ENCODE peak calls at places on chromosomes 7 and 10, in eight cellular contexts. K, E, O, Y, H, X, Q and F are unnamed samples.

GRCh38 chr7:134714791-134715190 is 64.6 kb upstream of the CALD1 start:
- DNase-seq in E (no peak), X (no peak), Q (no peak), Y (no peak), H (no peak), K (no peak), O (no peak), F (no peak)

GRCh38 chr7:128921866-128922440 is 11.4 kb upstream of the KCP start:
- DNase-seq in H (no peak), O (no peak), Y (no peak), X (no peak), Q (peak; percentile 72), E (no peak), K (no peak), F (no peak)

GRCh38 chr10:71156436-71156835 is 55.9 kb upstream of the UNC5B start:
- DNase-seq in X (no peak), K (no peak), H (no peak), O (no peak), E (no peak), Y (no peak), Q (no peak), F (no peak)

GRCh38 chr10:95196053-95196452 is 2.0 kb downstream of the ACSM6 start:
- DNase-seq in X (no peak), Q (no peak), K (no peak), O (no peak), E (no peak), H (no peak), Y (no peak), F (no peak)

GRCh38 chr10:4474829-4475228 is 351.2 kb upstream of the AKR1E2 start:
- DNase-seq in K (no peak), X (no peak), H (no peak), Y (no peak), E (no peak), Q (no peak), O (no peak), F (no peak)

GRCh38 chr10:89173075-89173474 is 34.0 kb downstream of the CH25H start:
- DNase-seq in X (no peak), E (no peak), K (no peak), Y (no peak), Q (no peak), H (no peak), O (no peak), F (no peak)

GRCh38 chr10:2980791-2981360 is 86.5 kb upstream of the PFKP start:
- DNase-seq in O (no peak), Y (no peak), E (no peak), K (no peak), Q (no peak), H (no peak), X (no peak), F (no peak)

GRCh38 chr7:43757073-43757720 is 1.3 kb upstream of the BLVRA start:
- DNase-seq in E (no peak), O (no peak), K (no peak), X (no peak), Q (peak; percentile 68), Y (no peak), H (no peak), F (no peak)

GRCh38 chr10:6177880-6178281 is 24.9 kb upstream of the PFKFB3 start:
- DNase-seq in X (no peak), E (no peak), H (no peak), K (no peak), O (no peak), Q (no peak), Y (no peak), F (peak; percentile 53)

GRCh38 chr7:16524332-16524731 is 2.3 kb upstream of the LRRC72 start:
- DNase-seq in Q (no peak), K (no peak), H (no peak), O (no peak), E (no peak), Y (no peak), X (no peak), F (no peak)

GRCh38 chr10:127195041-127195506 is 1.3 kb downstream of the INSYN2A start:
- DNase-seq in Q (no peak), O (no peak), H (no peak), X (no peak), E (peak; percentile 18), K (no peak), Y (no peak), F (no peak)

GRCh38 chr10:6649903-6650302 is 69.8 kb upstream of the PRKCQ start:
- DNase-seq in H (no peak), Y (no peak), O (no peak), X (no peak), K (no peak), Q (no peak), E (no peak), F (no peak)

GRCh38 chr10:120184547-120185337 is 272.3 kb upstream of the PLPP4 start:
- DNase-seq in O (no peak), X (no peak), H (no peak), E (no peak), K (no peak), Q (no peak), Y (no peak), F (no peak)
- TF ChIP-seq CTCF in O (no peak), X (no peak), H (no peak), E (no peak), K (no peak), Q (no peak), Y (no peak), F (no peak)

GRCh38 chr7:97006951-97007861 is 1.9 kb downstream of the DLX6 start:
- DNase-seq in Y (no peak), K (no peak), O (no peak), Q (no peak), X (no peak), E (no peak), H (no peak), F (no peak)
- H3K4me3 ChIP-seq in Y (no peak overlapping the region), K (no peak overlapping the region), O (no peak overlapping the region), Q (no peak overlapping the region), X (no peak overlapping the region), E (no peak overlapping the region), H (no peak overlapping the region), F (peak overlapping the region; percentile 61)

GRCh38 chr10:118045154-118045841 is 1.4 kb downstream of the RAB11FIP2 start:
- DNase-seq in K (no peak), O (no peak), X (no peak), Y (no peak), E (no peak), H (no peak), Q (no peak), F (no peak)

GRCh38 chr10:118042827-118043242 is 3.9 kb downstream of the RAB11FIP2 start:
- DNase-seq in O (no peak), Q (no peak), Y (no peak), X (no peak), K (no peak), E (no peak), H (no peak), F (no peak)

GRCh38 chr10:118047363-118047719 is 600 bp upstream of the RAB11FIP2 start:
- DNase-seq in E (peak; percentile 11), H (no peak), O (peak; percentile 44), Y (no peak), X (no peak), Q (no peak), K (no peak), F (peak; percentile 15)

GRCh38 chr10:118046491-118047362 is at the start of gene RAB11FIP2:
- DNase-seq in E (peak; percentile 88), X (peak; percentile 52), H (peak; percentile 94), Y (peak; percentile 97), Q (peak; percentile 99), O (peak; percentile 98), K (peak; percentile 68), F (peak; percentile 98)

DNA sequence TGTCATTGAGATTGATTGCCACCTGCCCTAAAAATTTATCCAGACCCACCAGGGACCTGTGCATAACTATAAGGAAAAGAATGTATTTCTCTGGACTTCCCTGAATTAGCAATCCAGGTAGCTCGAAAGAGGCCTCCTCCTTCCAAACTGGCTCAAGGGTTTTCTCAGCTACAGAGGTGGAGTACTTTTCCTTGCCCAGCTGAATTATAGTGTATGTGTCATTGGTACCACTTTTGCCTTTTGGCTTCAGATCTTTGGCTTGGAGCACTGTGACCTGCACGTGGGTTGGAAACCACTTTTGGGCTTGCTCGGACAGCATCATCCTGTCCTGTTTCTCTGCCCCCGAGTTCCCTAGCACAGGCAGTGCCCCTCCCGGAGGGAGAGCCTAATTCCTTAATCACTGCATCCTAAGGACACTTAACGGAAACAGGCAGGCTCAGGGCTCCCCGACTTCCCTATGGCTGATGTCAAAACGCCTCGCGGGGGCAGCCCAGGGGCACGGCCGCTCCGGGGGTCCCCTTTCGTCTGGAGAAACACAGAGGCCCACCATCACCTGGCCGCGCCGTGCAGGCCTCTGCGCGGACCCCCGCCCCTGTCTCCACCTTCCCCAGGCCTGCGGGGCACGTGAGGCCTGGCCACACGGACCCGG is 775 bp downstream of the RAB11FIP2 start:
- DNase-seq in K (no peak), Y (peak; percentile 35), Q (peak; percentile 90), O (no peak), E (peak; percentile 16), X (no peak), H (peak; percentile 7), F (no peak)
- TF ChIP-seq CTCF in K (no peak), Y (no peak), Q (no peak), O (no peak), E (no peak), X (no peak), H (no peak), F (no peak)

GRCh38 chr7:157524731-157525130 is 187.9 kb downstream of the DNAJB6 start:
- DNase-seq in Q (no peak), X (no peak), K (no peak), H (no peak), O (no peak), E (no peak), Y (no peak), F (no peak)

GRCh38 chr7:157522954-157523353 is 186.2 kb downstream of the DNAJB6 start:
- DNase-seq in K (no peak), E (no peak), Q (no peak), H (no peak), Y (no peak), O (no peak), X (no peak), F (no peak)

GRCh38 chr7:157523766-157524421 is 187.1 kb downstream of the DNAJB6 start:
- DNase-seq in K (no peak), H (no peak), Q (peak; percentile 68), O (no peak), X (no peak), E (no peak), Y (no peak), F (no peak)

GRCh38 chr7:157522189-157522588 is 185.4 kb downstream of the DNAJB6 start:
- DNase-seq in X (no peak), H (no peak), E (no peak), Y (no peak), O (no peak), K (no peak), Q (peak; percentile 70), F (no peak)

DNA sequence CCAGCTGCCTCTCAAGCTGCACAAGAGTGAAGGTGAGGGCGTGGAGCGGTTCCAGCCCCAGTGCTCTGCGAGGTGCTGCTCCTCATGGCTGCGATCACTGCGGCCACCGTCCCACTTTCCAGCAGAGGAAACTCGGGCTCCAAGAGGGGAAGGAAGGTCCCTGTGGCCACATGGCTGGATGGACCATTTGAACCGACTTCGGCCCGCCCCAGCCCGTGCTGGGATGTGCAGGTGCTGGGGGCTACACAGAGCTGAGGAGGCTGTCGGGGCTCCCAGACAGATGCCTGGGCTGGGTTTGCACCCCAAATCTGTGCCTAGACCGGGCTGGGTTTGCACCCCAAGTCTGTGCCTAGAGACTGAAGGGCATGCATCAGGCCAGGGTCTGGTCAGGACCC is 186.6 kb downstream of the DNAJB6 start:
- DNase-seq in K (no peak), H (no peak), O (no peak), Q (peak; percentile 78), X (no peak), E (no peak), Y (no peak), F (no peak)
- H3K4me3 ChIP-seq in K (no peak overlapping the region), H (no peak overlapping the region), O (no peak overlapping the region), Q (no peak overlapping the region), X (no peak overlapping the region), E (no peak overlapping the region), Y (no peak overlapping the region), F (no peak overlapping the region)